ENCODE peak calls at places on chromosome 17, in five cellular contexts. One of them, this sample, is unnamed.

GRCh38 chr17:56317351-56318208 is 164.3 kb downstream of the ANKFN1 start:
- DNase-seq in left ventricle myocardium inferior: no peak
- DNase-seq in colonic mucosa: no peak
- DNase-seq in IMR-90: no peak
- DNase-seq in CD8-positive, alpha-beta memory T cell: no peak
- DNase-seq in this sample: no peak

GRCh38 chr17:65987988-65988387 is 203.9 kb downstream of the CEP112 start:
- DNase-seq in colonic mucosa: peak; percentile 49
- DNase-seq in IMR-90: peak; percentile 48
- DNase-seq in left ventricle myocardium inferior: no peak
- DNase-seq in CD8-positive, alpha-beta memory T cell: no peak
- DNase-seq in this sample: peak; percentile 11

GRCh38 chr17:4706121-4706520 is 2.2 kb upstream of the PELP1 start:
- DNase-seq in left ventricle myocardium inferior: no peak
- DNase-seq in IMR-90: peak; percentile 78
- DNase-seq in colonic mucosa: no peak
- DNase-seq in CD8-positive, alpha-beta memory T cell: no peak
- DNase-seq in this sample: no peak

GRCh38 chr17:50575581-50576210 is 15.2 kb downstream of the CACNA1G start:
- DNase-seq in IMR-90: no peak
- DNase-seq in colonic mucosa: no peak
- DNase-seq in CD8-positive, alpha-beta memory T cell: no peak
- DNase-seq in left ventricle myocardium inferior: no peak
- DNase-seq in this sample: no peak

GRCh38 chr17:78817123-78817522 is 23.5 kb downstream of the USP36 start:
- DNase-seq in CD8-positive, alpha-beta memory T cell: peak; percentile 56
- DNase-seq in left ventricle myocardium inferior: no peak
- DNase-seq in IMR-90: no peak
- DNase-seq in colonic mucosa: no peak
- DNase-seq in this sample: no peak

GRCh38 chr17:77681820-77682219 is 276.7 kb upstream of the TNRC6C start:
- DNase-seq in IMR-90: peak; percentile 1
- DNase-seq in left ventricle myocardium inferior: peak; percentile 86
- DNase-seq in CD8-positive, alpha-beta memory T cell: no peak
- DNase-seq in colonic mucosa: peak; percentile 34
- DNase-seq in this sample: peak; percentile 52

GRCh38 chr17:63988741-63989621 is 9.2 kb upstream of the PRR29 start:
- DNase-seq in colonic mucosa: no peak
- DNase-seq in CD8-positive, alpha-beta memory T cell: no peak
- DNase-seq in IMR-90: no peak
- DNase-seq in left ventricle myocardium inferior: peak; percentile 11
- DNase-seq in this sample: no peak

GRCh38 chr17:42252528-42253172 is 23.5 kb downstream of the STAT5B start:
- DNase-seq in left ventricle myocardium inferior: no peak
- DNase-seq in colonic mucosa: no peak
- DNase-seq in IMR-90: no peak
- DNase-seq in CD8-positive, alpha-beta memory T cell: no peak
- DNase-seq in this sample: no peak

GRCh38 chr17:10730956-10731879 is 1.4 kb upstream of the TMEM220 start:
- DNase-seq in IMR-90: no peak
- DNase-seq in left ventricle myocardium inferior: no peak
- DNase-seq in colonic mucosa: peak; percentile 70
- DNase-seq in CD8-positive, alpha-beta memory T cell: no peak
- DNase-seq in this sample: no peak

GRCh38 chr17:48589060-48589830 is 796 bp downstream of the HOXB3 start:
- DNase-seq in CD8-positive, alpha-beta memory T cell: no peak
- DNase-seq in colonic mucosa: no peak
- DNase-seq in IMR-90: peak; percentile 17
- DNase-seq in left ventricle myocardium inferior: no peak
- DNase-seq in this sample: no peak

GRCh38 chr17:63557416-63557815 is 7.1 kb downstream of the DCAF7 start:
- DNase-seq in CD8-positive, alpha-beta memory T cell: no peak
- DNase-seq in left ventricle myocardium inferior: no peak
- DNase-seq in IMR-90: no peak
- DNase-seq in colonic mucosa: no peak
- DNase-seq in this sample: no peak

GRCh38 chr17:44314869-44315661 is 6.7 kb downstream of the RUNDC3A start:
- DNase-seq in left ventricle myocardium inferior: no peak
- DNase-seq in IMR-90: no peak
- DNase-seq in CD8-positive, alpha-beta memory T cell: no peak
- DNase-seq in colonic mucosa: no peak
- DNase-seq in this sample: peak; percentile 25

GRCh38 chr17:43094129-43094834 is 30.9 kb downstream of the BRCA1 start:
- DNase-seq in left ventricle myocardium inferior: no peak
- DNase-seq in IMR-90: peak; percentile 68
- DNase-seq in colonic mucosa: no peak
- DNase-seq in CD8-positive, alpha-beta memory T cell: no peak
- DNase-seq in this sample: no peak

GRCh38 chr17:40323731-40324650 is 15.0 kb downstream of the RARA start:
- DNase-seq in IMR-90: peak; percentile 44
- DNase-seq in colonic mucosa: peak; percentile 47
- DNase-seq in left ventricle myocardium inferior: peak; percentile 73
- DNase-seq in CD8-positive, alpha-beta memory T cell: peak; percentile 77
- DNase-seq in this sample: peak; percentile 36

GRCh38 chr17:31008374-31009035 is 37.7 kb downstream of the RNF135 start:
- DNase-seq in CD8-positive, alpha-beta memory T cell: peak; percentile 38
- DNase-seq in left ventricle myocardium inferior: peak; percentile 63
- DNase-seq in colonic mucosa: peak; percentile 67
- DNase-seq in IMR-90: peak; percentile 45
- DNase-seq in this sample: peak; percentile 64

GRCh38 chr17:43468746-43469544 is 14.8 kb upstream of the DHX8 start:
- DNase-seq in CD8-positive, alpha-beta memory T cell: no peak
- DNase-seq in colonic mucosa: no peak
- DNase-seq in left ventricle myocardium inferior: no peak
- DNase-seq in IMR-90: peak; percentile 92
- DNase-seq in this sample: no peak

GRCh38 chr17:77189148-77189547 is 48.4 kb downstream of the SEC14L1 start:
- DNase-seq in IMR-90: no peak
- DNase-seq in left ventricle myocardium inferior: no peak
- DNase-seq in colonic mucosa: no peak
- DNase-seq in CD8-positive, alpha-beta memory T cell: no peak
- DNase-seq in this sample: no peak

GRCh38 chr17:29412780-29413565 is 22.8 kb downstream of the TAOK1 start:
- DNase-seq in CD8-positive, alpha-beta memory T cell: no peak
- DNase-seq in left ventricle myocardium inferior: no peak
- DNase-seq in colonic mucosa: no peak
- DNase-seq in IMR-90: peak; percentile 78
- DNase-seq in this sample: no peak

GRCh38 chr17:80861360-80861861 is 130.2 kb upstream of the CHMP6 start:
- DNase-seq in IMR-90: no peak
- DNase-seq in CD8-positive, alpha-beta memory T cell: no peak
- DNase-seq in colonic mucosa: no peak
- DNase-seq in left ventricle myocardium inferior: no peak
- DNase-seq in this sample: peak; percentile 5

GRCh38 chr17:15510361-15510760 is 42.9 kb upstream of the CDRT4 start:
- DNase-seq in IMR-90: peak; percentile 83
- DNase-seq in colonic mucosa: no peak
- DNase-seq in CD8-positive, alpha-beta memory T cell: no peak
- DNase-seq in left ventricle myocardium inferior: no peak
- DNase-seq in this sample: no peak

GRCh38 chr17:66682293-66682692 is 152.6 kb upstream of the CACNG5 start:
- DNase-seq in IMR-90: no peak
- DNase-seq in left ventricle myocardium inferior: no peak
- DNase-seq in colonic mucosa: no peak
- DNase-seq in CD8-positive, alpha-beta memory T cell: no peak
- DNase-seq in this sample: no peak

GRCh38 chr17:41315814-41316430 is 412 bp upstream of the KRTAP17-1 start:
- DNase-seq in left ventricle myocardium inferior: no peak
- DNase-seq in IMR-90: no peak
- DNase-seq in CD8-positive, alpha-beta memory T cell: no peak
- DNase-seq in colonic mucosa: no peak
- DNase-seq in this sample: no peak

GRCh38 chr17:82317394-82318168 is at the start of gene CD7:
- DNase-seq in IMR-90: no peak
- DNase-seq in colonic mucosa: no peak
- DNase-seq in CD8-positive, alpha-beta memory T cell: peak; percentile 54
- DNase-seq in left ventricle myocardium inferior: no peak
- DNase-seq in this sample: no peak

DNA sequence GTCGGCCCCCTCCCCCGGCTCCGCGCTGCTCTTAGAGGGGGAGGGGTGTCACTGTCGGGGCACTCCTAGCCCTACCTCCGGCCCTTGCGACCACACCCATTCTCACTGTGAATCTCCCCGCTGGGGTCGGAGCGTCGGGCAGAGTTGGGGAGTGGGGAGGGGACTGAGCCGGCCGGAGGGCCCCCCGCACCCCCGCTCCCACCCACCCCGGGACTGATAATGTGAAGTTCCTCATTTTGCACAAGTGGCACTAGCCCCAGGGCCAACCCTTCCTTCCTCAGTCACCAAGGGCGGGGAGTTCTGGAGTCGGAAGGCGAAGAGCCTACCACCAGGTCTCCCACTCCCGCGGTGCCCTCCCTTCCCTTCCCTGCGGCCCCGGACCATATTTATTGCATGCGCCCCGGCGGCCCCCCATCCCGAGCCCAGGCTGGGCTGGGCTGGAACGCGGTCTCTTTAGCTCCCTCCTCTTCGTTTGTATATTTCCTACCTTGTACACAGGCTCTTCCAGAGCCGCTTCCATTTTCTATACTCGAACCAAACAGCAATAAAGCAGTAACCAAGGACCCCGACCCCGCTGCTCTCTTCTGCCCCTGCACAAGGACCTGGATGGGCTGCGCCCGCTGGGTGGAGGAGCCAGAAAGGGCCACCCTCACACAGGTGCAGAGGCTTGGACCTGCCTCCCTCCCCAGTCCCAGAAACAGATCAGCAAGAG is 4.4 kb downstream of the HIC1 start:
- DNase-seq in colonic mucosa: no peak
- DNase-seq in CD8-positive, alpha-beta memory T cell: no peak
- DNase-seq in left ventricle myocardium inferior: no peak
- DNase-seq in IMR-90: no peak
- DNase-seq in this sample: no peak
- H3K9me3 ChIP-seq in colonic mucosa: no peaks in the 10 kb centered on the region
- H3K9me3 ChIP-seq in CD8-positive, alpha-beta memory T cell: no peaks in the 10 kb centered on the region
- H3K9me3 ChIP-seq in left ventricle myocardium inferior: no peaks in the 10 kb centered on the region
- H3K9me3 ChIP-seq in IMR-90: no peaks in the 10 kb centered on the region
- H3K9me3 ChIP-seq in this sample: no peaks in the 10 kb centered on the region

GRCh38 chr17:17181666-17182600 is 24.2 kb downstream of the PLD6 start:
- DNase-seq in left ventricle myocardium inferior: no peak
- DNase-seq in colonic mucosa: no peak
- DNase-seq in CD8-positive, alpha-beta memory T cell: no peak
- DNase-seq in IMR-90: no peak
- DNase-seq in this sample: no peak

GRCh38 chr17:17177186-17177585 is 28.9 kb downstream of the PLD6 start:
- DNase-seq in left ventricle myocardium inferior: no peak
- DNase-seq in IMR-90: no peak
- DNase-seq in colonic mucosa: no peak
- DNase-seq in CD8-positive, alpha-beta memory T cell: no peak
- DNase-seq in this sample: no peak

GRCh38 chr17:17180741-17181525 is 25.2 kb downstream of the PLD6 start:
- DNase-seq in left ventricle myocardium inferior: peak; percentile 51
- DNase-seq in IMR-90: no peak
- DNase-seq in colonic mucosa: no peak
- DNase-seq in CD8-positive, alpha-beta memory T cell: no peak
- DNase-seq in this sample: no peak

GRCh38 chr17:17180141-17180603 is 26.0 kb downstream of the PLD6 start:
- DNase-seq in CD8-positive, alpha-beta memory T cell: no peak
- DNase-seq in colonic mucosa: no peak
- DNase-seq in left ventricle myocardium inferior: peak; percentile 52
- DNase-seq in IMR-90: no peak
- DNase-seq in this sample: no peak

GRCh38 chr17:17179371-17179827 is 26.7 kb downstream of the PLD6 start:
- DNase-seq in IMR-90: peak; percentile 31
- DNase-seq in CD8-positive, alpha-beta memory T cell: no peak
- DNase-seq in left ventricle myocardium inferior: no peak
- DNase-seq in colonic mucosa: no peak
- DNase-seq in this sample: no peak
- H3K9me3 ChIP-seq in IMR-90: no peaks in the 10 kb centered on the region
- H3K9me3 ChIP-seq in CD8-positive, alpha-beta memory T cell: no peaks in the 10 kb centered on the region
- H3K9me3 ChIP-seq in left ventricle myocardium inferior: no peaks in the 10 kb centered on the region
- H3K9me3 ChIP-seq in colonic mucosa: no peaks in the 10 kb centered on the region
- H3K9me3 ChIP-seq in this sample: no peaks in the 10 kb centered on the region

GRCh38 chr17:68390888-68391545 is 66.3 kb downstream of the WIPI1 start:
- DNase-seq in left ventricle myocardium inferior: no peak
- DNase-seq in IMR-90: peak; percentile 45
- DNase-seq in colonic mucosa: no peak
- DNase-seq in CD8-positive, alpha-beta memory T cell: no peak
- DNase-seq in this sample: no peak
- H3K9me3 ChIP-seq in left ventricle myocardium inferior: peaks cover 10% of the 10 kb centered on the region
- H3K9me3 ChIP-seq in IMR-90: no peaks in the 10 kb centered on the region
- H3K9me3 ChIP-seq in colonic mucosa: no peaks in the 10 kb centered on the region
- H3K9me3 ChIP-seq in CD8-positive, alpha-beta memory T cell: no peaks in the 10 kb centered on the region
- H3K9me3 ChIP-seq in this sample: no peaks in the 10 kb centered on the region

GRCh38 chr17:69712801-69713311 is 298.4 kb downstream of the MAP2K6 start:
- DNase-seq in colonic mucosa: no peak
- DNase-seq in left ventricle myocardium inferior: no peak
- DNase-seq in IMR-90: no peak
- DNase-seq in CD8-positive, alpha-beta memory T cell: no peak
- DNase-seq in this sample: no peak

GRCh38 chr17:69709441-69709840 is 294.9 kb downstream of the MAP2K6 start:
- DNase-seq in CD8-positive, alpha-beta memory T cell: no peak
- DNase-seq in colonic mucosa: no peak
- DNase-seq in left ventricle myocardium inferior: no peak
- DNase-seq in IMR-90: no peak
- DNase-seq in this sample: no peak

GRCh38 chr17:69713815-69714214 is 299.3 kb downstream of the MAP2K6 start:
- DNase-seq in IMR-90: no peak
- DNase-seq in CD8-positive, alpha-beta memory T cell: no peak
- DNase-seq in left ventricle myocardium inferior: no peak
- DNase-seq in colonic mucosa: no peak
- DNase-seq in this sample: no peak

GRCh38 chr17:69710926-69711325 is 296.4 kb downstream of the MAP2K6 start:
- DNase-seq in left ventricle myocardium inferior: no peak
- DNase-seq in IMR-90: peak; percentile 15
- DNase-seq in colonic mucosa: no peak
- DNase-seq in CD8-positive, alpha-beta memory T cell: no peak
- DNase-seq in this sample: no peak

GRCh38 chr17:69711504-69711903 is 297.0 kb downstream of the MAP2K6 start:
- DNase-seq in IMR-90: no peak
- DNase-seq in left ventricle myocardium inferior: no peak
- DNase-seq in colonic mucosa: no peak
- DNase-seq in CD8-positive, alpha-beta memory T cell: no peak
- DNase-seq in this sample: no peak
- H3K9me3 ChIP-seq in IMR-90: no peaks in the 10 kb centered on the region
- H3K9me3 ChIP-seq in left ventricle myocardium inferior: no peaks in the 10 kb centered on the region
- H3K9me3 ChIP-seq in colonic mucosa: no peaks in the 10 kb centered on the region
- H3K9me3 ChIP-seq in CD8-positive, alpha-beta memory T cell: no peaks in the 10 kb centered on the region
- H3K9me3 ChIP-seq in this sample: no peaks in the 10 kb centered on the region

GRCh38 chr17:8583954-8584353 is 46.6 kb downstream of the MYH10 start:
- DNase-seq in left ventricle myocardium inferior: no peak
- DNase-seq in colonic mucosa: no peak
- DNase-seq in CD8-positive, alpha-beta memory T cell: no peak
- DNase-seq in IMR-90: no peak
- DNase-seq in this sample: no peak

GRCh38 chr17:8577868-8578267 is 52.7 kb downstream of the MYH10 start:
- DNase-seq in CD8-positive, alpha-beta memory T cell: no peak
- DNase-seq in left ventricle myocardium inferior: no peak
- DNase-seq in colonic mucosa: no peak
- DNase-seq in IMR-90: no peak
- DNase-seq in this sample: no peak

GRCh38 chr17:8576895-8577294 is 53.6 kb downstream of the MYH10 start:
- DNase-seq in colonic mucosa: no peak
- DNase-seq in CD8-positive, alpha-beta memory T cell: no peak
- DNase-seq in IMR-90: no peak
- DNase-seq in left ventricle myocardium inferior: no peak
- DNase-seq in this sample: no peak

GRCh38 chr17:8585911-8586310 is 44.6 kb downstream of the MYH10 start:
- DNase-seq in left ventricle myocardium inferior: no peak
- DNase-seq in CD8-positive, alpha-beta memory T cell: no peak
- DNase-seq in colonic mucosa: no peak
- DNase-seq in IMR-90: no peak
- DNase-seq in this sample: no peak

GRCh38 chr17:8581002-8581658 is 49.4 kb downstream of the MYH10 start:
- DNase-seq in colonic mucosa: no peak
- DNase-seq in IMR-90: no peak
- DNase-seq in left ventricle myocardium inferior: no peak
- DNase-seq in CD8-positive, alpha-beta memory T cell: no peak
- DNase-seq in this sample: no peak
- H3K9me3 ChIP-seq in colonic mucosa: no peaks in the 10 kb centered on the region
- H3K9me3 ChIP-seq in IMR-90: no peaks in the 10 kb centered on the region
- H3K9me3 ChIP-seq in left ventricle myocardium inferior: no peaks in the 10 kb centered on the region
- H3K9me3 ChIP-seq in CD8-positive, alpha-beta memory T cell: no peaks in the 10 kb centered on the region
- H3K9me3 ChIP-seq in this sample: no peaks in the 10 kb centered on the region